ENCODE peak calls at places on chromosome 11, in seven cellular contexts. Q is prostate gland, H is K562, M is A549, L is transverse colon, Z is spleen, Y is suprapubic skin. P is an unnamed sample.

GRCh38 chr11:74417379-74417804 is 19.2 kb upstream of the PGM2L1 start:
- DNase-seq in Z (no peak), Q (peak; percentile 68), H (no peak), L (no peak), Y (no peak), M (no peak), P (peak; percentile 11)

GRCh38 chr11:125382211-125382807 is 113.8 kb downstream of the FEZ1 start:
- DNase-seq in H (no peak), Q (no peak), Z (peak; percentile 50), M (no peak), Y (no peak), L (no peak), P (no peak)

GRCh38 chr11:58466293-58466692 is 24.3 kb upstream of the OR5B12 start:
- DNase-seq in Q (no peak), L (no peak), Z (no peak), M (no peak), H (no peak), Y (no peak), P (no peak)

GRCh38 chr11:128247235-128247594 is 340.1 kb downstream of the ETS1 start:
- DNase-seq in M (no peak), Z (no peak), H (no peak), Y (no peak), Q (no peak), L (no peak), P (no peak)

GRCh38 chr11:72002841-72003775 is 4.4 kb downstream of the IL18BP start:
- DNase-seq in Q (no peak), M (no peak), H (peak; percentile 47), Z (no peak), Y (no peak), L (no peak), P (no peak)

GRCh38 chr11:67278135-67278938 is 10.8 kb upstream of the ANKRD13D start:
- DNase-seq in H (no peak), L (no peak), Z (peak; percentile 84), M (no peak), Q (no peak), Y (peak; percentile 59), P (peak; percentile 4)

GRCh38 chr11:104151404-104152204 is 12.3 kb downstream of the PDGFD start:
- DNase-seq in Q (no peak), H (no peak), Y (no peak), Z (no peak), M (no peak), L (no peak), P (no peak)

GRCh38 chr11:31687256-31687655 is 123.9 kb downstream of the PAX6 start:
- DNase-seq in Q (no peak), L (no peak), Y (no peak), M (no peak), Z (no peak), H (no peak), P (no peak)

GRCh38 chr11:105032495-105032894 is 2.4 kb downstream of the CASP1 start:
- DNase-seq in Y (no peak), M (no peak), Q (no peak), H (no peak), L (no peak), Z (no peak), P (no peak)

GRCh38 chr11:91100432-91100831 is 877.6 kb upstream of the CHORDC1 start:
- DNase-seq in H (no peak), Q (no peak), L (no peak), Y (no peak), Z (no peak), M (no peak), P (no peak)

GRCh38 chr11:119964136-119965025 is 173.5 kb downstream of the TRIM29 start:
- DNase-seq in H (no peak), Z (no peak), Q (peak; percentile 53), Y (no peak), M (no peak), L (no peak), P (no peak)

GRCh38 chr11:42521994-42522393 is 789.8 kb upstream of the API5 start:
- DNase-seq in Z (no peak), H (no peak), L (no peak), Y (no peak), Q (no peak), M (no peak), P (no peak)

GRCh38 chr11:35725880-35726279 is 63.3 kb downstream of the TRIM44 start:
- DNase-seq in M (no peak), H (peak; percentile 20), Q (no peak), L (no peak), Z (no peak), Y (no peak), P (no peak)

GRCh38 chr11:31325162-31325561 is 44.4 kb downstream of the DCDC1 start:
- DNase-seq in M (no peak), Q (no peak), H (no peak), Y (no peak), L (no peak), Z (no peak), P (no peak)

GRCh38 chr11:103035656-103036434 is 56.1 kb downstream of the DCUN1D5 start:
- DNase-seq in Y (no peak), H (peak; percentile 39), M (peak; percentile 11), Q (peak; percentile 34), Z (no peak), L (no peak), P (peak; percentile 43)

GRCh38 chr11:77589181-77589520 is 602 bp upstream of the AQP11 start:
- DNase-seq in Z (no peak), H (no peak), L (no peak), Y (no peak), M (no peak), Q (no peak), P (no peak)

GRCh38 chr11:31340903-31341572 is 28.5 kb downstream of the DCDC1 start:
- DNase-seq in Q (no peak), Y (no peak), L (no peak), Z (no peak), M (peak; percentile 15), H (peak; percentile 19), P (peak; percentile 35)

GRCh38 chr11:74647404-74647803 is 55.0 kb downstream of the POLD3 start:
- DNase-seq in Q (no peak), M (no peak), Z (no peak), H (no peak), Y (no peak), L (no peak), P (no peak)

GRCh38 chr11:70074701-70075100 is 3.4 kb upstream of the ANO1 start:
- DNase-seq in M (no peak), H (no peak), Q (no peak), Y (no peak), Z (no peak), L (no peak), P (no peak)

GRCh38 chr11:64934765-64935633 is 694 bp downstream of the GPHA2 start:
- DNase-seq in Q (no peak), M (no peak), Z (no peak), Y (no peak), H (no peak), L (no peak), P (peak; percentile 87)

GRCh38 chr11:2553886-2554285 is 109.1 kb downstream of the KCNQ1 start:
- DNase-seq in Q (no peak), Z (peak; percentile 25), Y (peak; percentile 33), H (no peak), M (no peak), L (peak; percentile 2), P (no peak)

DNA sequence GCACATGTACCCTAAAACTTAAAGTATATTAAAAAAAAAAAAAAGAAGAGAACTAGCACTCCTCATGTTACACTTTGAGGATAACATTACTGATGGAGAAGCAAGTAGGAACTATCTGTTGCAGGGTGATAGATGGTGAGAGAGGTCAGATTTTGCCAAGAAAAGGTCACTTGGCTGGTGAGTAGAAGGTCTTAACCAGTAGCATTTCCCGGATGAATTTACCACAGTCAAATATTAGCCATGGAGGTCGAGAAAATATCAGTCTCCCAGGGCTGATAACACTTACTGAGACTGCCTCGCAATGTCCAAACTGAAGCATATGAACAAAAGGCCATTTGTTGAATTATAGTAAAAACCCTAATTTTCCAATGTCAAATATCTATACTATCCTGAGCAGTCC is 14.7 kb upstream of the BBOX1 start:
- DNase-seq in H (no peak), Y (no peak), M (no peak), Q (no peak), Z (no peak), L (no peak), P (no peak)
- H3K4me1 ChIP-seq in H (no peaks in the 10 kb centered on the region), Y (no peaks in the 10 kb centered on the region), M (no peaks in the 10 kb centered on the region), Q (no peaks in the 10 kb centered on the region), Z (no peaks in the 10 kb centered on the region), L (no peaks in the 10 kb centered on the region), P (no peaks in the 10 kb centered on the region)

GRCh38 chr11:109426442-109426841 is 4.5 kb downstream of the C11orf87 start:
- DNase-seq in Z (no peak), M (no peak), H (no peak), L (no peak), Q (no peak), Y (no peak), P (no peak)
- TF ChIP-seq CTCF in Z (no peak), M (no peak), H (no peak), L (no peak), Q (no peak), Y (no peak), P (no peak)

DNA sequence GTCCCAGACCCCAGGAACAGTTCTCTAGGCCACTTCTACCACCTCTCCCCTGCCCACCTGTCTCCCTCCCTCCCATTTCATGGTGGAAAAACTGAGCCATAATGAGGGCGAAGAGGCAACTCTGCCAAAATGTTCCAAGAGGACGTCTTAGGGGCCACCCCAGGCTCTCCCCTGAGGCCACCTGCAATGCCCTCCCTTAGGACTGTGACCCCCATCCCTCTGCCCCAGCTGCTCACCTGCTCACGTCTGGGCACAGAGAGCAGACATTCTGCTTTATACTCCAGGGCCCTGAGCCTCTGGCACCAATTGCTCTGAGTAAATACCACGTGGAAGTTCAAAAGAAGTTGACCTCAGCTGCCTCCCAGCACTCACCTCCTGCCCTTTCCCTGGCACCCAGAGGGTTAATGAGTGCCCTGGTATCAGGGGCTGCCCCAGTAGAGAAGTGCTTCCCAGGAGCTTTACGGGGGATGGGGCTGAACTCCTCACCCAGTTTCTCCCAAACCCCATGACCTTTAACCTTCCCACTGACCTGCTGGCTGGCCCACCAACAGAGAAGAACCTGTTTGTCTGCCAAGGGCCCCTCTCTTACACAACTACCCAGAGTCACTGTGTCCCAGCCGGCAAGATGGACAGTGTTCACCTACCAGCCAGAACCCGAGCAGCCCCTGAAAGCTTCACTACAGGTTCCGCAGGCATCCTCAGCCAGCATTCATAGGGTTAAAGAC is 627 bp upstream of the APOA5 start:
- DNase-seq in M (no peak), Q (no peak), Z (no peak), L (no peak), H (no peak), Y (no peak), P (no peak)
- TF ChIP-seq POLR2A in M (no peak), Q (no peak), Z (no peak), L (no peak), H (no peak), Y (no peak), P (no peak)

DNA sequence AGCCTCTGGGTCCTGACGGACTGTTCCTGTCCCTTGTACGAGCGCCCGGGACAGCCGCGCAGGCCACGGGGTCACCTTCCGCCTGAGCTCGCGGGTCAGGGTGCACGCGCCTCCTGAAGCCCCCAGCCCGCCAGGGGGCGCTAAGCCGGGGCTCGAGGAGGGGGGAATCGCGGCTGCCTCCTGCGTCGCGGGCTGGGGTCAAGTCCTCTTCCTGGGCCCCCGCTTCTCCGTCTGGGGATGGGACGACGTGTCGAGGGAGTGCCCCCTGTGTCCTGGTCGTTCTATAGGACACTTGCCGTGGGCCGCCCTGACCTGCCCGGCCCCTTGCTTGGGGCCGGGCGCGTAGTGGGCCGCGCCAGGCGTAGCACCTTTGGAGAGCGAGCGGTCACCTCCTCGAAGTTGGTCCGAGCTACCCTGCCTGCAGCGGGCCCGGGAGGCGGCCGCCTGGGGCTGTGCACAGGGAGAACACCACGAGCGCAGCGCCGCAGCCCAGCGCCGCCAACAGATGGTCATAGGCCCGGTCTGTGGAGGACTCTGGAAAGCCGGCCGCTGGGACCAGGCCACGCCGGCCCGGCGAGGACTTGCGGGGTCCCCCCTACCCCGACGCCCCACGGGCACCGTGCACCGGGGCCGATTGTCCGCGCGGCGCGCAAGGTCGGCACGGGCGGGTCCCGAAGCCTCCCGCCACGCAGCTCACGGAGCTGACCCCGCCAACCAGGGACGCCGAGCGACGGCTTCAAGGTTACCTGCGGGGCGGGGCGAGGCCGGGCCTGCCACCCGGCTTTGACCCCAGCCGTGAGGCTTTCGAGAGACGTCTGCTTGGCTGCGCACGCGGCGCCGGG is 2.7 kb upstream of the WNT11 start:
- DNase-seq in Q (peak; percentile 33), H (no peak), M (peak; percentile 83), L (peak; percentile 85), Y (peak; percentile 87), Z (peak; percentile 95), P (peak; percentile 88)
- H3K4me1 ChIP-seq in Q (peaks cover 12% of the 10 kb centered on the region), H (peaks cover 18% of the 10 kb centered on the region), M (peaks cover 9% of the 10 kb centered on the region), L (peaks cover 56% of the 10 kb centered on the region), Y (peaks cover 57% of the 10 kb centered on the region), Z (peaks cover 56% of the 10 kb centered on the region), P (peaks cover 46% of the 10 kb centered on the region)

P was measured in body of pancreas.